ENCODE peak calls at places on chromosomes 16 and 17, in five cellular contexts. Q, G, L, A and P are unnamed samples. For H3K79me2, the result is how much of the 10 kb centered on the place peaks cover.

GRCh38 chr17:17757391-17757791 is 76.1 kb downstream of the RAI1 start:
- DNase-seq in A (no peak), L (no peak), Q (no peak), G (no peak), P (no peak)

GRCh38 chr17:14297161-14297851 is 3.6 kb upstream of the HS3ST3B1 start:
- DNase-seq in G (no peak), L (no peak), A (peak), Q (peak), P (peak)

GRCh38 chr16:24150282-24150681 is 105.9 kb upstream of the CACNG3 start:
- DNase-seq in A (no peak), G (no peak), L (no peak), Q (no peak), P (no peak)

GRCh38 chr17:79942591-79943353 is 92.9 kb downstream of the TBC1D16 start:
- DNase-seq in G (no peak), Q (no peak), A (no peak), L (peak), P (no peak)

GRCh38 chr16:74842413-74842812 is 67.8 kb upstream of the FA2H start:
- DNase-seq in A (no peak), L (no peak), Q (no peak), G (no peak), P (no peak)

GRCh38 chr17:66842959-66843358 is 8.0 kb downstream of the CACNG5 start:
- DNase-seq in A (no peak), Q (no peak), G (no peak), L (no peak), P (no peak)

GRCh38 chr16:51807551-51807950 is 656.5 kb upstream of the SALL1 start:
- DNase-seq in L (no peak), Q (no peak), G (no peak), A (no peak), P (no peak)

GRCh38 chr17:82281502-82282238 is 8.2 kb upstream of the CSNK1D start:
- DNase-seq in G (peak), Q (peak), A (no peak), L (no peak), P (peak)

GRCh38 chr17:67759355-67760171 is 41.8 kb downstream of the NOL11 start:
- DNase-seq in L (peak), Q (no peak), A (no peak), G (no peak), P (peak)

GRCh38 chr16:8818499-8819270 is 21.0 kb downstream of the PMM2 start:
- DNase-seq in A (no peak), Q (no peak), L (no peak), G (no peak), P (no peak)

GRCh38 chr17:5249615-5250014 is 15.0 kb upstream of the SCIMP start:
- DNase-seq in A (peak), Q (peak), G (peak), L (peak), P (peak)

GRCh38 chr17:9087921-9088320 is 66.6 kb downstream of the NTN1 start:
- DNase-seq in L (no peak), A (no peak), Q (no peak), G (no peak), P (no peak)

GRCh38 chr17:42967925-42968324 is 3.7 kb upstream of the AARSD1 start:
- DNase-seq in G (no peak), A (no peak), L (no peak), Q (no peak), P (no peak)

GRCh38 chr17:37117743-37118142 is 169.0 kb downstream of the AATF start:
- DNase-seq in A (peak), L (no peak), G (no peak), Q (no peak), P (no peak)

GRCh38 chr17:49995055-49995738 is at the start of gene DLX3:
- DNase-seq in L (peak), A (peak), Q (peak), G (no peak), P (peak)

GRCh38 chr16:11326084-11326736 is 19.0 kb upstream of the RMI2 start:
- DNase-seq in A (no peak), L (no peak), G (no peak), Q (no peak), P (peak)

GRCh38 chr16:84985079-84986065 is 26.0 kb downstream of the ZDHHC7 start:
- DNase-seq in Q (peak), L (peak), G (no peak), A (no peak), P (peak)

GRCh38 chr17:65855245-65855644 is 293.8 kb upstream of the AXIN2 start:
- DNase-seq in A (no peak), G (peak), Q (peak), L (peak), P (no peak)

GRCh38 chr17:80146121-80147034 is 550 bp downstream of the EIF4A3 start:
- DNase-seq in L (no peak), Q (peak), G (no peak), A (peak), P (peak)

GRCh38 chr17:1650731-1651558 is 1.3 kb upstream of the RILP start:
- DNase-seq in G (no peak), Q (no peak), L (no peak), A (no peak), P (no peak)

GRCh38 chr16:22739077-22739476 is 74.9 kb upstream of the HS3ST2 start:
- DNase-seq in A (no peak), Q (no peak), G (no peak), L (no peak), P (no peak)

GRCh38 chr17:9409026-9409425 is 166.6 kb downstream of the STX8 start:
- DNase-seq in A (no peak), G (no peak), Q (peak), L (no peak), P (no peak)

GRCh38 chr17:77468897-77469296 is 328.1 kb downstream of the SEC14L1 start:
- DNase-seq in L (no peak), G (no peak), A (no peak), Q (no peak), P (no peak)

GRCh38 chr16:11913425-11914079 is 2.2 kb downstream of the GSPT1 start:
- DNase-seq in L (peak), G (no peak), Q (peak), A (no peak), P (peak)

GRCh38 chr16:21161211-21161610 is 2.7 kb downstream of the LDAF1 start:
- DNase-seq in Q (no peak), A (no peak), G (no peak), L (no peak), P (peak)

GRCh38 chr17:36937001-36937960 is at the start of gene LHX1:
- DNase-seq in L (no peak), G (no peak), Q (no peak), A (peak), P (no peak)

GRCh38 chr16:1534021-1535020 is 855 bp downstream of the TMEM204 start:
- DNase-seq in A (no peak), L (no peak), G (no peak), Q (no peak), P (peak)
- H3K4me2 ChIP-seq in A (no peak), L (peak), G (no peak), Q (no peak), P (peak)

GRCh38 chr17:78645421-78646295 is 68.5 kb upstream of the DNAH17 start:
- DNase-seq in Q (peak), A (no peak), L (no peak), G (no peak), P (peak)

GRCh38 chr17:78643326-78643725 is 66.1 kb upstream of the DNAH17 start:
- DNase-seq in L (no peak), A (no peak), G (no peak), Q (no peak), P (no peak)

GRCh38 chr17:78644971-78645370 is 67.8 kb upstream of the DNAH17 start:
- DNase-seq in A (no peak), L (no peak), G (no peak), Q (no peak), P (no peak)

GRCh38 chr17:78642707-78643106 is 65.5 kb upstream of the DNAH17 start:
- DNase-seq in A (no peak), Q (no peak), G (no peak), L (no peak), P (no peak)

DNA sequence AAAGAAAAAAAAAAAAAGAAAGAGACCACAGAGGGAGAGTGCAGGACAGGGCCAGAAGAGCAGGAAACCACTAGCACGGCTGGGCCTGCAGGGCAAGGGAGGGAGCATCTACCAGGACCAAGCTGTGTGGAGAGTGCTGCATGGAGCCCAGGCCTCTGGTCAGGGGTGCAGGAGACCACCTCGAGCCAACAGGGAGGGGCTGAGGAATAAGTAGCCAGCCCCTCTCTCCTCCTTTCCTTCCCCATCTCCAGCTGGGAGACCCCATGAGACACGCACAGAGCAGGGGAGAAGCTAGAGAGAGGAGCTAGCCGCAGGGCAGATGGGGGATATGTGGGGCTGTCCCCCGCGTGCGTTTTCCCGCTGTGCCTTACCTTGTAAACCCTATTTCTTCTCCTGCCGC is 67.1 kb upstream of the DNAH17 start:
- DNase-seq in L (no peak), A (no peak), G (no peak), Q (no peak), P (no peak)
- H3K4me3 ChIP-seq in L (no peak), A (no peak), G (no peak), Q (no peak), P (no peak)

DNA sequence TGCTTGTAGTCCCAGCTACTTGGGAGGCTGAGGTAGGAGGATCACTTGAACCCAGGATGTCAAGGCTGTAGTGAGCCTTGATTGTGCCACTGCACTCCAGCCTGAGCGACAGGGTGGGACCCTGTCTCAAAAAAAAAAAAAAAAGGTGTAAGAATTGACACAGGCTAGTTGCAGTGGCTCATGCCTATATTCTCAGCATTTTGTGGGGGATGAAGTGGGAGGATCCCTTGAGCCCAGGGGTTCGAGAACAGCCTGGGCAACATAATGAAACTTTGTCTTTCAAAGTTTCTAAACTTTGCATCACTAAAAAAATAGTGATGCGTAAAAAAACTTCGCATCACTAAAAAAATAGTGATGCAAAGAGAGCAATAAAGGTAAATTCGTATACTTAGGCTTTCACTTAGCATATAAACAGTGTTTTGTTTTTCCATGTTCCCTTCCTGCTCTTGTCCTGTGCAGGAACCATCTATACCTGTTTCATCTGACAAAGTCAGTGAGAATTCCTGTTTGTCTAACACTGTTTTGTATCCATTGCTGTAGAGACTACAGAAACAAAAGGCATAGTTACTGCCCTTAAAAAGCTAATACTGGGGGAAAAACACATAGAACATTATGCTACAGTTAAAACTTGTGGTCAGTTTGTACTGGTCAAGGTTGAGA is 32.1 kb downstream of the CTCF start:
- DNase-seq in A (no peak), G (no peak), L (no peak), Q (peak), P (no peak)
- H3K79me2 ChIP-seq in A (half or more), G (half or more), L (half or more), Q (half or more), P (half or more)

DNA sequence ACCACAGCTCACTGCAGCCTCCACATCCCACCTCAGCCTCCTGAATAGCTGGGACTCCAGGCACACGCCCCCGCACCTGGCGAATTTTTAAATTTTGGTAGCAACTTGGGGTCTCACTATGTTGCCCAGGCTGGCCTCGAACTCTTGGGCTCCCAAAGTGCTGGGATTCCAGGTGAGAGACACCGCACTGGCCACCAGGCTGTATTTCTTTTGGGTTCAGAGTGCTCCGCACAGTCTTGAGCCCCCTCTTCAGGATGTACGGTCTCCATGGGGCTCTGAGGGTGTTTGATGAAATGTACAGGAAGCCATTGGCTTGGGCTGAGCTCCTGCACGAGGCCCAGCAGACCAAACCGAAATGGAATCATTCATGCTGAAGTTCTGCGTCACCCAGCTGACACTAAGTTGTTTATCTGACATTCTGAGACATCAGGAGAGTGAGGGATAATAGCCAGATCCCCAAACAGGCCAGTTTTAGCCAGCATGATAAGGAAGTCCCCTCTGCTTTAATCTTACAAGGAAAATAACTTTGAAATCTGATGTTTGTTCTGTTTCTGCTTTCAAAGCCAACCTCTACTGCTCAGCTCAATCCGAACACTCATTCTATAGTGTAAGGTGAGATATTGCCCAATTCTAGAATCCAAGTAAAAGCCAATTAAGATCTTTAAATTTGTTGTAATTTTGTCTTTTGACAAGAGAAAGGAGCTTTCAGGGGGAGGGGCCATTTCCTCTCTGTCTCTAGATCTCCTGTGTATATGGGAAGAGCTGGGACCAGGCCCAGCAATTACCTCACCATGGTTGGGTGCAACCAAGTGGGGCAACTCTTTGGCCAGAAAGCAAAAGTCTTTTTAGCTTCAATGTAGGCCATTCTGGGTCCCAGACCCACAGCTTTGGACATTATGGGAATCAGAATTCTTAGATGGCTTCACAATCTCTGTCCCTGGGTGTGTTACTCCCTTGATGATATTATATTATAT is 23.7 kb downstream of the GPR142 start:
- DNase-seq in A (no peak), G (no peak), Q (no peak), L (no peak), P (no peak)
- H3K4me2 ChIP-seq in A (no peak), G (no peak), Q (no peak), L (no peak), P (no peak)

DNA sequence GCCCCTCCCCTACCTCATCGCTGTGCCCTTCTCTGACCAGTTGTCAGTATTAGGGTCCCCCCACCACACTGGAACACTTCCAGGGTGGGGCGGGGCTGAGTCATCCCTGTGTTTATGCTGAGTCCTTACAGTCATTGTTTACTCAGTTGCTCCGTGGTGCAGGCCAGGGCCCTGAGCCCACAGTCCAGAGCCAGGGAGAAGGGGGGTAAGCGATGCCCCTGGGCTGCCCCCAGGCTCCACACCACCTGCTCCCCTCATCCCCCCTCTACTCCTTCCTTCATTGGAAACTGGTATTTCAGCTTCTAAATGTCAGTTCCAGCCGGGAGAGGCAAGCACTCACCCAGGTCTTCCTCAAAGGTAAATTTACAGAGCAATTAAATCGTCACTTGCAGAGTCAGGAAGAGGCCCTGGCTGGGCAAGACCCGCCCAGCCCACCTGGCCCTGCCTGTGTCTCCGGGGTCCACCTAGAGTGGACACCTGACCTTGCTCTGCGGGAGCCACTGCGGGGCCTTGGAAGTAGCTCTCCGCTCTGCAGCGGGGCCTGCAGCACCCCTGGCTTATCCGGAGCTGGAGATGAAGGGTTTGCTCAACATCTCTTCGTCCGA is 4.8 kb downstream of the ATP2A3 start:
- DNase-seq in A (no peak), G (no peak), L (peak), Q (peak), P (peak)
- H3K4me3 ChIP-seq in A (no peak), G (no peak), L (no peak), Q (peak), P (no peak)

GRCh38 chr17:48622857-48623256 is 3.3 kb downstream of the HOXB9 start:
- DNase-seq in A (no peak), Q (no peak), L (no peak), G (no peak), P (no peak)
- H3K79me2 ChIP-seq in A (under half), Q (under half), L (under half), G (under half), P (under half)

DNA sequence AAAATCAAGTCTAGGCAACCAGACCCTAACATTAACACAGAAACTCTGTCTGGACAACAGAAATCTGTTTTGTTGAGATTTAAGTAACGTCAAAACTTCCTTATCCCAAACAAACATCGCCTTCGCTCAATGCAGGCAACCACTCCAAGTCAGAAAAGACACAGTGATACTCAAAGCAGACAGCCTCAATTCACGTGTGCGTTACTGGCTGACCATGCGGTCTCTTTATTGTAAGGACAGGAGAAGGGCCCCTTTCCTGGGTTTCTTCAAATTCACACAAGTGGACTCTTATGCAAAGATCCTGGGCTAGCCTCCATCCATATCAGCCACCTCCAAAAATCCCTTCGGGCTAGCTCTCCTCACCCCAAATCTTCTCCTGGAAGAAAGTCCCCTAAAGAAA is 467.7 kb downstream of the SOX9 start:
- DNase-seq in G (no peak), A (no peak), Q (no peak), L (no peak), P (no peak)
- H3K4me2 ChIP-seq in G (peak), A (no peak), Q (peak), L (peak), P (no peak)

GRCh38 chr17:44569459-44569858 is 12.2 kb downstream of the FZD2 start:
- DNase-seq in G (no peak), A (peak), Q (no peak), L (no peak), P (no peak)
- H3K4me3 ChIP-seq in G (no peak), A (no peak), Q (no peak), L (peak), P (no peak)

GRCh38 chr16:606656-607307 is 16.9 kb downstream of the RAB40C start:
- DNase-seq in Q (no peak), L (no peak), A (no peak), G (no peak), P (no peak)

GRCh38 chr16:609984-610383 is 20.1 kb downstream of the RAB40C start:
- DNase-seq in Q (no peak), A (no peak), G (no peak), L (no peak), P (no peak)

GRCh38 chr16:609316-609715 is 19.4 kb downstream of the RAB40C start:
- DNase-seq in A (no peak), L (no peak), G (no peak), Q (no peak), P (no peak)

GRCh38 chr16:608019-608418 is 18.2 kb downstream of the RAB40C start:
- DNase-seq in L (no peak), G (no peak), A (no peak), Q (no peak), P (no peak)

DNA sequence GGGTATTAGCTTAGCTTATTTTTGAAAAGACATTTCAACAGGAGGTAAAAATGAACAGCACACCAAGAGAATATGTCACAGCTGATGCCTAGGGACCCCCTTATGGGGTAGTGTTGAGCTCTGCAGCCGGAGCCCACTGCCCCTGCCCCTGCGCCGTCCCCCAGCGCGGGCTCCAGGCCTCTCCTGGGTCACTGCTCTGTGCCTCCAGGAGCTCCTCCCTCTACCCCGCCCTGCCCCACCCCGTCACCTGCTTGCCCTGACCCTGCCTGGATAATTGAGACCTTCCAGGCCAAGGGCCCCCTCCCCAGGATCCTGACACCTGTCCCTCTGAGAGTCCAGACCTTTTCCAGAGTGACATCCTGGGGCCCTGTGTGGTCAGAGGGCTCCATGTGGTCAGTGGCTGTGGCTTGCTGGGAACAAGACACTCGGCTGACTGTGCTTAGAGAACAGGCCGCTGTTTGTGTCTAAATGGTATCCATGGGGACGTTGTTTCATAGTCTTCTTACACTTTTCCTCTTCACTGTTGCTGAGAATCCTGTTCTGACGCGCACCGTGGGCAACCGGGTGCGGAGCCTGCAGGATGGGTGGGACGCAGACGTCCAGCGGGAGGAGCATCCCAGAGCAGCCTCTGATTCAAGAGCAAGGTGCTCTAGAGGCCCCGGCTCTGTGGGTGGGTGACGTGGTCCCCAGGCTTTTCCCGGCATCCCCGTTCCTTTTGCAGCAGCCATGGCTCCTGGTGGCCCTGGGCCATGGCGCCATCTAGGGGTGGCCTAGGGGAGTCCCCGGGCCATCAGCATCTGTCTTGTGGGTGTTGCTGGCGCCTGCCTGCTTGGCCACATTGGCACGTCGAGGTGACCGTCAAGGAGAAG is 20.0 kb upstream of the WFIKKN1 start:
- DNase-seq in A (peak), Q (no peak), G (no peak), L (no peak), P (peak)
- H3K79me2 ChIP-seq in A (under half), Q (under half), G (under half), L (under half), P (under half)